ENCODE peak calls at places on chromosomes 12 and 14, in five cellular contexts. One of them, this sample, is unnamed.

GRCh38 chr12:92574046-92574783 is 128.6 kb upstream of the PLEKHG7 start:
- DNase-seq in skeletal muscle cell: no peak
- DNase-seq in GM23338: peak
- DNase-seq in AG10803: peak
- DNase-seq in AG09309: no peak
- DNase-seq in this sample: no peak

GRCh38 chr14:21868442-21869046 is 194.9 kb upstream of the OR4E1 start:
- DNase-seq in skeletal muscle cell: no peak
- DNase-seq in GM23338: peak
- DNase-seq in AG10803: peak
- DNase-seq in AG09309: no peak
- DNase-seq in this sample: peak

GRCh38 chr14:68741839-68742470 is 50.9 kb downstream of the ZFP36L1 start:
- DNase-seq in skeletal muscle cell: no peak
- DNase-seq in GM23338: no peak
- DNase-seq in AG10803: no peak
- DNase-seq in AG09309: no peak
- DNase-seq in this sample: no peak

GRCh38 chr12:100017056-100017455 is 32.3 kb upstream of the ANKS1B start:
- DNase-seq in skeletal muscle cell: no peak
- DNase-seq in GM23338: no peak
- DNase-seq in AG10803: peak
- DNase-seq in AG09309: no peak
- DNase-seq in this sample: no peak

GRCh38 chr14:105940534-105941225 is 414.3 kb downstream of the TMEM121 start:
- DNase-seq in skeletal muscle cell: no peak
- DNase-seq in GM23338: no peak
- DNase-seq in AG10803: no peak
- DNase-seq in AG09309: no peak
- DNase-seq in this sample: no peak

GRCh38 chr12:64587447-64587846 is 22.8 kb upstream of the RASSF3 start:
- DNase-seq in skeletal muscle cell: no peak
- DNase-seq in GM23338: peak
- DNase-seq in AG10803: no peak
- DNase-seq in AG09309: no peak
- DNase-seq in this sample: no peak

GRCh38 chr14:89667983-89668382 is 250.9 kb upstream of the FOXN3 start:
- DNase-seq in skeletal muscle cell: peak
- DNase-seq in GM23338: no peak
- DNase-seq in AG10803: no peak
- DNase-seq in AG09309: no peak
- DNase-seq in this sample: peak

GRCh38 chr12:76153616-76154015 is 69.1 kb upstream of the NAP1L1 start:
- DNase-seq in skeletal muscle cell: no peak
- DNase-seq in GM23338: no peak
- DNase-seq in AG10803: no peak
- DNase-seq in AG09309: no peak
- DNase-seq in this sample: no peak

GRCh38 chr14:100262545-100262944 is 23.6 kb downstream of the YY1 start:
- DNase-seq in skeletal muscle cell: no peak
- DNase-seq in GM23338: no peak
- DNase-seq in AG10803: no peak
- DNase-seq in AG09309: no peak
- DNase-seq in this sample: no peak

GRCh38 chr14:44901696-44902095 is 60.1 kb downstream of the KLHL28 start:
- DNase-seq in skeletal muscle cell: no peak
- DNase-seq in GM23338: no peak
- DNase-seq in AG10803: no peak
- DNase-seq in AG09309: no peak
- DNase-seq in this sample: no peak

GRCh38 chr12:116040412-116040811 is 237.1 kb downstream of the MED13L start:
- DNase-seq in skeletal muscle cell: no peak
- DNase-seq in GM23338: no peak
- DNase-seq in AG10803: peak
- DNase-seq in AG09309: no peak
- DNase-seq in this sample: no peak

GRCh38 chr12:10672231-10672868 is 1.5 kb downstream of the STYK1 start:
- DNase-seq in skeletal muscle cell: no peak
- DNase-seq in GM23338: peak
- DNase-seq in AG10803: no peak
- DNase-seq in AG09309: no peak
- DNase-seq in this sample: no peak

GRCh38 chr12:56321027-56321426 is 5.2 kb upstream of the CNPY2 start:
- DNase-seq in skeletal muscle cell: no peak
- DNase-seq in GM23338: no peak
- DNase-seq in AG10803: peak
- DNase-seq in AG09309: no peak
- DNase-seq in this sample: no peak

GRCh38 chr12:115223322-115223721 is 539.3 kb upstream of the TBX3 start:
- DNase-seq in skeletal muscle cell: peak
- DNase-seq in GM23338: no peak
- DNase-seq in AG10803: peak
- DNase-seq in AG09309: peak
- DNase-seq in this sample: no peak

GRCh38 chr12:125314051-125314882 is 249.0 kb downstream of the AACS start:
- DNase-seq in skeletal muscle cell: peak
- DNase-seq in GM23338: peak
- DNase-seq in AG10803: no peak
- DNase-seq in AG09309: no peak
- DNase-seq in this sample: no peak

GRCh38 chr12:18651525-18651924 is 86.3 kb downstream of the PLCZ1 start:
- DNase-seq in skeletal muscle cell: no peak
- DNase-seq in GM23338: no peak
- DNase-seq in AG10803: peak
- DNase-seq in AG09309: no peak
- DNase-seq in this sample: no peak

GRCh38 chr12:67811437-67812361 is 163.2 kb downstream of the DYRK2 start:
- DNase-seq in skeletal muscle cell: peak
- DNase-seq in GM23338: no peak
- DNase-seq in AG10803: peak
- DNase-seq in AG09309: peak
- DNase-seq in this sample: peak

GRCh38 chr14:52332269-52332668 is 18.2 kb downstream of the PTGER2 start:
- DNase-seq in skeletal muscle cell: no peak
- DNase-seq in GM23338: no peak
- DNase-seq in AG10803: no peak
- DNase-seq in AG09309: no peak
- DNase-seq in this sample: no peak

GRCh38 chr12:112798019-112798760 is 6.6 kb downstream of the RPH3A start:
- DNase-seq in skeletal muscle cell: no peak
- DNase-seq in GM23338: no peak
- DNase-seq in AG10803: no peak
- DNase-seq in AG09309: no peak
- DNase-seq in this sample: no peak

GRCh38 chr12:18443768-18444437 is 182.6 kb downstream of the PIK3C2G start:
- DNase-seq in skeletal muscle cell: no peak
- DNase-seq in GM23338: no peak
- DNase-seq in AG10803: peak
- DNase-seq in AG09309: no peak
- DNase-seq in this sample: no peak

GRCh38 chr12:119088917-119089667 is 89.6 kb upstream of the HSPB8 start:
- DNase-seq in skeletal muscle cell: no peak
- DNase-seq in GM23338: peak
- DNase-seq in AG10803: no peak
- DNase-seq in AG09309: no peak
- DNase-seq in this sample: no peak
- H3K4me3 ChIP-seq in skeletal muscle cell: no peak
- H3K4me3 ChIP-seq in GM23338: no peak
- H3K4me3 ChIP-seq in AG10803: no peak
- H3K4me3 ChIP-seq in AG09309: no peak
- H3K4me3 ChIP-seq in this sample: no peak

GRCh38 chr12:47715877-47716548 is 9.3 kb downstream of the ENDOU start:
- DNase-seq in skeletal muscle cell: no peak
- DNase-seq in GM23338: no peak
- DNase-seq in AG10803: no peak
- DNase-seq in AG09309: no peak
- DNase-seq in this sample: no peak
- H3K4me3 ChIP-seq in skeletal muscle cell: no peak
- H3K4me3 ChIP-seq in GM23338: no peak
- H3K4me3 ChIP-seq in AG10803: no peak
- H3K4me3 ChIP-seq in AG09309: no peak
- H3K4me3 ChIP-seq in this sample: no peak

DNA sequence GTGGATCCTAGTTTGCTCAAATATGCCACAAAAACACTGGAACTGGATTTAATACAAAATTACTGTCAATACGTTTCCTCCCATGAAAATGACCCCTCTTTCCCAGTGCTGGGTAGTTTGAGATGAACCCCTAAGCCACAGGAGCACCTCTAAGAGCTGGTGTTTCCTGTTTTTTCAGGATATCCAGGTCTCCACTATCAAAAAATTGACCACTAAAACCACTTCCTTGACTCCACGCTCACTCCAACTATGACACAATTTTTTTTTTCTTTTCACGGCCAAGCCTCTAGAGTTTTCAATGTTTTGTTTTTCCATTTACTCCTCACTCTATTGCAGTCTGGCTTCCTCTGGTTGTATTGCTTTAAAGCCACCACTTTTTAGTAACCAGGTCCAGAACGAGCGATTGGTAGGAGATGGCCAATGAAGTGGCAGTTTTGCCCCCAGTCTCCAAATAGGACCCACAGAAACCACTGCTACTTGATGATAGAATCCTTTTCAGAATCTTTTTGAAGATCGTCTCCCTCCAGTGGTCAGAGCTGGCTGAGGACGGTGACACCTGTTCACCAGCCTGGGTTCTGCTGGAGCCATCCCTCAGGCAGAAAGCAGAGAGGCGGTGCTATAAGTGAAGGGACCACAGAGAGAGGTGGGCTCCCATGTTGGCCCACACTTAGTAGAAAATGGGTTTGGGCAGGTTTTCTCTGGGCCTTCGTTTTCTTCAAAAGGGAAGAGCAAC is 454.4 kb downstream of the VRK1 start:
- DNase-seq in skeletal muscle cell: no peak
- DNase-seq in GM23338: peak
- DNase-seq in AG10803: no peak
- DNase-seq in AG09309: no peak
- DNase-seq in this sample: no peak
- H3K4me3 ChIP-seq in skeletal muscle cell: no peak
- H3K4me3 ChIP-seq in GM23338: no peak
- H3K4me3 ChIP-seq in AG10803: no peak
- H3K4me3 ChIP-seq in AG09309: no peak
- H3K4me3 ChIP-seq in this sample: no peak

GRCh38 chr12:24950231-24950834 is 1.4 kb upstream of the BCAT1 start:
- DNase-seq in skeletal muscle cell: no peak
- DNase-seq in GM23338: no peak
- DNase-seq in AG10803: no peak
- DNase-seq in AG09309: no peak
- DNase-seq in this sample: no peak
- H3K4me3 ChIP-seq in skeletal muscle cell: no peak
- H3K4me3 ChIP-seq in GM23338: no peak
- H3K4me3 ChIP-seq in AG10803: no peak
- H3K4me3 ChIP-seq in AG09309: no peak
- H3K4me3 ChIP-seq in this sample: no peak

GRCh38 chr14:37585101-37585479 is 10.0 kb downstream of the FOXA1 start:
- DNase-seq in skeletal muscle cell: no peak
- DNase-seq in GM23338: peak
- DNase-seq in AG10803: no peak
- DNase-seq in AG09309: no peak
- DNase-seq in this sample: no peak

GRCh38 chr14:37586783-37587428 is 8.1 kb downstream of the FOXA1 start:
- DNase-seq in skeletal muscle cell: no peak
- DNase-seq in GM23338: no peak
- DNase-seq in AG10803: no peak
- DNase-seq in AG09309: no peak
- DNase-seq in this sample: no peak

GRCh38 chr14:37585971-37586759 is 8.9 kb downstream of the FOXA1 start:
- DNase-seq in skeletal muscle cell: no peak
- DNase-seq in GM23338: peak
- DNase-seq in AG10803: no peak
- DNase-seq in AG09309: no peak
- DNase-seq in this sample: no peak

GRCh38 chr14:37583358-37584210 is 11.5 kb downstream of the FOXA1 start:
- DNase-seq in skeletal muscle cell: no peak
- DNase-seq in GM23338: peak
- DNase-seq in AG10803: no peak
- DNase-seq in AG09309: no peak
- DNase-seq in this sample: no peak

DNA sequence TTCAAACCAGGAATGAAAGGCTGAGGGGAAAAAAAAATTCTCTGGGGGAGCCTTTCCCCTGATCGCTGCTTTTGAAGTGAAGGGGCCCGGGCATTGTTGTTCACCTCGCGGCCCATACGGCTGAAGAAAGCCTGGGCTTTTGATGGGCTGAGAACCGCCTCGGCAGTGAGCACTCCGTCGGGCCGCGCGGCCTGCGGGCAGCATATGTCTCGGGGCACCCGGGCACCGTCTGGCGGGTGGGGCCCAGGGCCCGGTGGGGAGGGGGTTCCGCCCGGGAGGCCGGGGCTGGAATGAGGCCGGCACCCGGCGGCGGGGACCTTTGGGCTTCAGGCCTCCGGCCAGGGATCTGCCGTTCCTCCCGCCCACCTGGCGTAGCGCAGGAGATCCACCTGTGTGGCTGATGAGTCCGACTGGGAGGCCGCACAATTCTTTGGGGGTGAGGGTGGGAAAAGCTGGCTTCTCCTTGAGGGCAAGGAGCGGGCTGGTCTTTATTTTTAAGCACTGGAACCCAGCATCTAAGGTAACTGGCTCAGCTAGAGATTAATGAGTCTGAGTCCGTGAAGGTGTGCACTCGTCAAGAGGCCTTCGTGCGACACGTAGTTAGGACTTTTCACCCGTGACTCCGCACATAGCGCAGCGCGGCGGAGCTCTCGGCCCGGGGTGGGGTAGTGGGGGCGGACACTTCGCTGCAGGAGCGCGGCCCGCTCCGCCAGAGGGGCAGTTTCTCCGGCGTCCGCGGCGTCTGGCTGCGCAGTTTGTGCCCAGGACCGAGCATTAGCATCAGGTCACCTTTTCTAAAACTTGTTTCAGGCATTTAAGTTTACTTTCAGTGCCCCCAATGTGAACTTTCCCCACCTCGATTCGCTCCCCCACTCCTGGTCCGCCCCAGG is 10.6 kb downstream of the FOXA1 start:
- DNase-seq in skeletal muscle cell: no peak
- DNase-seq in GM23338: peak
- DNase-seq in AG10803: no peak
- DNase-seq in AG09309: no peak
- DNase-seq in this sample: no peak
- H3K4me3 ChIP-seq in skeletal muscle cell: no peak
- H3K4me3 ChIP-seq in GM23338: peak
- H3K4me3 ChIP-seq in AG10803: no peak
- H3K4me3 ChIP-seq in AG09309: no peak
- H3K4me3 ChIP-seq in this sample: no peak

This sample was measured in kidney epithelial cell.